ENCODE peak calls at places on chromosomes 1 and 21, in six cellular contexts. Q, W, E, O, T and Y are unnamed samples.

GRCh38 chr1:26853156-26853555 is 9.8 kb upstream of the SFN start:
- DNase-seq in Q (peak), W (peak), E (peak), O (peak), T (peak), Y (peak)

GRCh38 chr1:66294692-66295384 is 239.1 kb upstream of the SGIP1 start:
- DNase-seq in Q (no peak), W (no peak), E (peak), O (no peak), T (no peak), Y (peak)

GRCh38 chr1:11138952-11139351 is 39.3 kb upstream of the EXOSC10 start:
- DNase-seq in Q (no peak), W (no peak), E (no peak), O (no peak), T (no peak), Y (no peak)

GRCh38 chr1:153260980-153261792 is 1.7 kb downstream of the LORICRIN start:
- DNase-seq in Q (peak), W (no peak), E (no peak), O (peak), T (peak), Y (no peak)

GRCh38 chr21:27024316-27024715 is 57.4 kb upstream of the ADAMTS5 start:
- DNase-seq in Q (no peak), W (no peak), E (no peak), O (no peak), T (no peak), Y (no peak)

GRCh38 chr1:61080408-61081134 is 1.8 kb upstream of the NFIA start:
- DNase-seq in Q (no peak), W (no peak), E (no peak), O (no peak), T (no peak), Y (no peak)

GRCh38 chr1:113353581-113353980 is 36.7 kb upstream of the MAGI3 start:
- DNase-seq in Q (no peak), W (no peak), E (no peak), O (no peak), T (no peak), Y (no peak)

GRCh38 chr1:50659107-50659628 is 235.9 kb upstream of the DMRTA2 start:
- DNase-seq in Q (no peak), W (no peak), E (no peak), O (no peak), T (no peak), Y (no peak)

GRCh38 chr1:17304155-17304826 is 3.7 kb upstream of the PADI4 start:
- DNase-seq in Q (no peak), W (no peak), E (no peak), O (no peak), T (no peak), Y (no peak)

GRCh38 chr1:177687544-177687943 is 282.3 kb downstream of the SEC16B start:
- DNase-seq in Q (no peak), W (no peak), E (no peak), O (no peak), T (no peak), Y (no peak)

GRCh38 chr1:213988639-213989070 is 882 bp downstream of the PROX1 start:
- DNase-seq in Q (peak), W (no peak), E (no peak), O (no peak), T (no peak), Y (no peak)

GRCh38 chr1:31447210-31447609 is 34.2 kb downstream of the SERINC2 start:
- DNase-seq in Q (no peak), W (no peak), E (no peak), O (no peak), T (no peak), Y (no peak)

GRCh38 chr1:212440419-212440818 is 7.7 kb downstream of the NENF start:
- DNase-seq in Q (no peak), W (no peak), E (no peak), O (no peak), T (no peak), Y (no peak)

GRCh38 chr1:12757836-12758235 is 11.8 kb downstream of the CFAP107 start:
- DNase-seq in Q (no peak), W (no peak), E (no peak), O (no peak), T (no peak), Y (no peak)

GRCh38 chr1:44776749-44777068 is 1.4 kb downstream of the RPS8 start:
- DNase-seq in Q (no peak), W (no peak), E (no peak), O (no peak), T (no peak), Y (no peak)

GRCh38 chr1:218475699-218476098 is 130.6 kb downstream of the TGFB2 start:
- DNase-seq in Q (no peak), W (no peak), E (no peak), O (no peak), T (no peak), Y (no peak)

GRCh38 chr1:56811331-56811730 is 7.9 kb downstream of the FYB2 start:
- DNase-seq in Q (no peak), W (no peak), E (no peak), O (no peak), T (no peak), Y (no peak)

GRCh38 chr21:33395866-33396265 is 7.3 kb upstream of the IFNGR2 start:
- DNase-seq in Q (no peak), W (no peak), E (no peak), O (no peak), T (no peak), Y (no peak)

GRCh38 chr1:55699151-55699695 is 484.1 kb upstream of the USP24 start:
- DNase-seq in Q (no peak), W (no peak), E (no peak), O (no peak), T (no peak), Y (peak)

GRCh38 chr1:210850556-210850955 is 283.4 kb downstream of the KCNH1 start:
- DNase-seq in Q (no peak), W (no peak), E (no peak), O (no peak), T (no peak), Y (no peak)

GRCh38 chr1:38826262-38826661 is 33.3 kb downstream of the RRAGC start:
- DNase-seq in Q (no peak), W (no peak), E (no peak), O (no peak), T (no peak), Y (no peak)

GRCh38 chr1:211734791-211735190 is 59.4 kb upstream of the NEK2 start:
- DNase-seq in Q (peak), W (no peak), E (no peak), O (no peak), T (no peak), Y (no peak)

GRCh38 chr1:3684031-3684430 is 31.7 kb downstream of the TP73 start:
- DNase-seq in Q (peak), W (no peak), E (no peak), O (no peak), T (no peak), Y (no peak)

GRCh38 chr21:32819702-32820101 is 48.1 kb upstream of the PAXBP1 start:
- DNase-seq in Q (no peak), W (no peak), E (no peak), O (no peak), T (no peak), Y (no peak)

GRCh38 chr1:30366914-30367313 is 356.5 kb downstream of the MATN1 start:
- DNase-seq in Q (no peak), W (no peak), E (peak), O (no peak), T (no peak), Y (no peak)

GRCh38 chr1:160161965-160162705 is 10.7 kb downstream of the ATP1A4 start:
- DNase-seq in Q (no peak), W (no peak), E (no peak), O (no peak), T (no peak), Y (no peak)

GRCh38 chr21:26169061-26169610 is 1.4 kb downstream of the APP start:
- DNase-seq in Q (peak), W (peak), E (peak), O (peak), T (no peak), Y (peak)

GRCh38 chr21:41045534-41046268 is 122.3 kb upstream of the BACE2 start:
- DNase-seq in Q (peak), W (no peak), E (no peak), O (no peak), T (no peak), Y (peak)

GRCh38 chr1:161086457-161086856 is 2.9 kb downstream of the NECTIN4 start:
- DNase-seq in Q (no peak), W (no peak), E (no peak), O (no peak), T (no peak), Y (no peak)